ENCODE peak calls at places on chromosomes 2 and 18, in four cellular contexts. U is GM12891, X is K562, N is GM12878. J is an unnamed sample.

GRCh38 chr2:8604262-8604661 is 77.6 kb upstream of the ID2 start:
- DNase-seq in U (no peak), X (no peak), N (no peak), J (no peak)

GRCh38 chr18:78525364-78526111 is 454.1 kb upstream of the SALL3 start:
- DNase-seq in U (no peak), X (no peak), N (no peak), J (no peak)

GRCh38 chr2:7601990-7602389 is 684.8 kb downstream of the RNF144A start:
- DNase-seq in U (no peak), X (no peak), N (no peak), J (no peak)

GRCh38 chr2:10489842-10490555 is 41.9 kb upstream of the ODC1 start:
- DNase-seq in U (no peak), X (no peak), N (no peak), J (no peak)

GRCh38 chr2:210553371-210553770 is 3.0 kb upstream of the CPS1 start:
- DNase-seq in U (no peak), X (no peak), N (no peak), J (no peak)

GRCh38 chr2:181317511-181317910 is 139.7 kb upstream of the ITGA4 start:
- DNase-seq in U (no peak), X (no peak), N (no peak), J (no peak)

GRCh38 chr18:3264362-3264761 is 2.4 kb downstream of the MYL12B start:
- DNase-seq in U (no peak), X (no peak), N (no peak), J (no peak)

GRCh38 chr2:74834806-74835755 is 1.2 kb downstream of the HK2 start:
- DNase-seq in U (peak; percentile 80), X (peak; percentile 71), N (no peak), J (peak; percentile 61)

GRCh38 chr2:29293830-29294438 is 178.7 kb downstream of the CLIP4 start:
- DNase-seq in U (peak; percentile 14), X (peak; percentile 45), N (no peak), J (peak; percentile 6)

GRCh38 chr18:39296293-39296888 is 1730.8 kb upstream of the CELF4 start:
- DNase-seq in U (no peak), X (no peak), N (no peak), J (no peak)

GRCh38 chr2:96874099-96874831 is 4.4 kb upstream of the SEMA4C start:
- DNase-seq in U (no peak), X (no peak), N (peak; percentile 76), J (no peak)

GRCh38 chr2:69149631-69150215 is 136.7 kb downstream of the ANTXR1 start:
- DNase-seq in U (no peak), X (no peak), N (no peak), J (no peak)

GRCh38 chr2:17441055-17441771 is 77.0 kb downstream of the RAD51AP2 start:
- DNase-seq in U (no peak), X (no peak), N (no peak), J (no peak)

GRCh38 chr2:108124733-108125132 is 115.0 kb upstream of the SULT1C3 start:
- DNase-seq in U (no peak), X (no peak), N (no peak), J (no peak)

GRCh38 chr2:239839306-239839705 is 185.8 kb downstream of the NDUFA10 start:
- DNase-seq in U (no peak), X (no peak), N (no peak), J (no peak)

GRCh38 chr2:120470041-120470716 is 124.2 kb downstream of the INHBB start:
- DNase-seq in U (no peak), X (no peak), N (no peak), J (peak; percentile 73)

GRCh38 chr2:236705295-236706114 is 135.9 kb downstream of the ACKR3 start:
- DNase-seq in U (no peak), X (no peak), N (no peak), J (no peak)

GRCh38 chr2:96427917-96428316 is 77.2 kb downstream of the NEURL3 start:
- DNase-seq in U (no peak), X (no peak), N (no peak), J (no peak)

GRCh38 chr2:25570161-25570840 is 103.1 kb downstream of the DTNB start:
- DNase-seq in U (no peak), X (no peak), N (no peak), J (no peak)

GRCh38 chr2:72023678-72024390 is 123.8 kb downstream of the CYP26B1 start:
- DNase-seq in U (no peak), X (no peak), N (no peak), J (no peak)

GRCh38 chr18:51196116-51196810 is 1.2 kb downstream of the MEX3C start:
- DNase-seq in U (no peak), X (peak; percentile 8), N (no peak), J (no peak)

GRCh38 chr2:101766337-101766736 is 68.8 kb downstream of the MAP4K4 start:
- DNase-seq in U (no peak), X (no peak), N (no peak), J (no peak)

GRCh38 chr2:230695551-230695950 is 17.1 kb upstream of the CAB39 start:
- DNase-seq in U (no peak), X (no peak), N (no peak), J (no peak)

GRCh38 chr2:128306081-128306930 is 12.4 kb downstream of the HS6ST1 start:
- DNase-seq in U (no peak), X (peak; percentile 51), N (no peak), J (no peak)
- TF ChIP-seq SPI1 in U (no peak), X (no peak), N (no peak), J (no peak)

DNA sequence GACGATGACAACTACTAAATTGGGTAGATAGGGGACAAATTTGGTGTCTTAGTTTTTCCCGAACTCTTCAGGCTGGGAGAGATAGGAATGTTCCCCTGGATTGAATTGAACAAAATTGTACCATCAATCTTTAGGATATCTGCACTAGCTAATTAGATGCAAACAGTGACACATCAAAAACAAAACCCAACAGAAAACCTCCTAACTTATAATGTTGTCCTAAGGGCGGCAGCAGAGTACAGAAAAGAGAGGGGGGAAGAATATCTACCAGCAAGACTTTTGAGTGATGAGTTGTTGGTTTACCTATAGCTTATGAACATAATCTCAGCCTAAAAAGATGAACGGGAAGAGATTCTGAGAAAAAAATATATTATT is 342.9 kb downstream of the INSIG2 start:
- DNase-seq in U (no peak), X (no peak), N (no peak), J (no peak)
- TF ChIP-seq SPI1 in U (no peak), X (no peak), N (no peak), J (no peak)

GRCh38 chr2:134892282-134893054 is 26.2 kb upstream of the CCNT2 start:
- DNase-seq in U (no peak), X (no peak), N (no peak), J (no peak)
- TF ChIP-seq SPI1 in U (no peak), X (no peak), N (no peak), J (no peak)

GRCh38 chr2:51158236-51158635 is 126.3 kb upstream of the NRXN1 start:
- DNase-seq in U (no peak), X (no peak), N (no peak), J (no peak)
- TF ChIP-seq SPI1 in U (no peak), X (no peak), N (no peak), J (no peak)

GRCh38 chr18:63949068-63949737 is at the start of gene HMSD:
- DNase-seq in U (peak; percentile 46), X (peak; percentile 13), N (peak; percentile 57), J (no peak)
- TF ChIP-seq SPI1 in U (no peak), X (no peak), N (no peak), J (no peak)

DNA sequence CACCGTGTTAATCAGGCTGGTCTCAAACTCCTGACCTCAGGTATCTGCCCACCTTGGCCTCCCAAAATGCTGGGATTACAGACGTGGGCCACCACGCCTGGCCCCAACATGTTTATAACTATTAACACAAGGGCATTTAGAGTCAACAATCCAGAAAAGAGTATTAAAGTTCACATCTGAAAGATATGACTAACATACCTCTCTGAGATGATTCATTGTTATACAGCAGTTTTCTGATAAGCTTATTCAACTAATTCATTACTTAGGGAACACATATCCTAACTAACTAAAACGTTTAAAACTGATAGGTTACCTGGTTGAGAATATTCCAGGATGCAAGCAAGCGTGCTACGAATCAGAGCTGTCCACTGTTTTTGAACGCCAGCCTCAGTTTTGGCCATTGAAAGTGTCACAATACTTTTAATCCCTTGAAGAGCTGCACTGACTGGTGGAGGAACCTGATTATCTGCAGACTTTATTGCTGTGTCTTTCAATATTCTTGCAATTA is 34.0 kb upstream of the STRN start:
- DNase-seq in U (no peak), X (no peak), N (no peak), J (no peak)
- TF ChIP-seq SPI1 in U (no peak), X (no peak), N (no peak), J (no peak)

DNA sequence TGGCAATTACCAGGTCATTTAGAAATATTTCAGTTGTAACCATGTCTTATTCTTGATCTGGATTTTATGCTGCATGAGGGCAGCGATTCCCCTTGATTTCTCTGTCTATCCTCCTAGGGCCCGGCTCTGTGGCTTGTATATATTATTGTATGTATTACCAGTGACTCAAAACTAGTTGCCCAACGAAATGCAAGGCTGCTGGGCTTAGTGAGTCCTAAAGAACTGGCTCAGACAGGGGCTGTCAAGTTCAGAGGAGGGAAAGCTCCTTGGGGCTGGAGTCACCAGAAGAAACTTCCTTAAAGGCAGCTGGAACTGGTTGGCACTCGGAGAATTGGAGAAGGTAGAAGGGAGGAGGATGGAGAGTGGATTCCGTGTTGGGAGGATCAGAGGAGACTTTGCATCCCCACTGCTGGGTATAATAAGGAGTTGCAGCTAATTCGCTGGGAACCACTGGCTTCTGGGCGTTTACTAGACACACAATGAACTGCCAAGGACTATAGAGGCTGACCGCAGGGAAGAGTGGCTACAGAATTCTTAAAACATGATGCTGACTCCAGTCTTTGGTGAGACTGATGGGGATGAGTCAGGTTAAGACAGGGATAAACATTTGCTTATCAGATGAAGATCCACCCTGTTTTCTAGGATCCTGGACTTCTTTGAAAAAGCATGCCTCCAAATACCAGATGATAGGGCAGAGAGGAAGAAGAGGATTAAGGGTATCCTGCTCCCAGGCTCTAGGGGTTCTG is 104.3 kb downstream of the PRKCE start:
- DNase-seq in U (no peak), X (no peak), N (no peak), J (no peak)
- TF ChIP-seq SPI1 in U (no peak), X (no peak), N (no peak), J (no peak)

GRCh38 chr2:232292395-232293154 is 86.0 kb upstream of the ALPP start:
- DNase-seq in U (peak; percentile 47), X (peak; percentile 58), N (no peak), J (peak; percentile 35)
- TF ChIP-seq SPI1 in U (peak; percentile 50), X (no peak), N (peak; percentile 38), J (peak; percentile 73)

GRCh38 chr2:27963454-27963853 is 72.9 kb downstream of the BABAM2 start:
- DNase-seq in U (no peak), X (no peak), N (no peak), J (no peak)

GRCh38 chr2:27964067-27964466 is 73.5 kb downstream of the BABAM2 start:
- DNase-seq in U (no peak), X (no peak), N (no peak), J (no peak)

GRCh38 chr2:27959496-27959895 is 69.0 kb downstream of the BABAM2 start:
- DNase-seq in U (no peak), X (no peak), N (no peak), J (peak; percentile 64)

GRCh38 chr2:27960237-27960912 is 69.8 kb downstream of the BABAM2 start:
- DNase-seq in U (no peak), X (no peak), N (no peak), J (no peak)

DNA sequence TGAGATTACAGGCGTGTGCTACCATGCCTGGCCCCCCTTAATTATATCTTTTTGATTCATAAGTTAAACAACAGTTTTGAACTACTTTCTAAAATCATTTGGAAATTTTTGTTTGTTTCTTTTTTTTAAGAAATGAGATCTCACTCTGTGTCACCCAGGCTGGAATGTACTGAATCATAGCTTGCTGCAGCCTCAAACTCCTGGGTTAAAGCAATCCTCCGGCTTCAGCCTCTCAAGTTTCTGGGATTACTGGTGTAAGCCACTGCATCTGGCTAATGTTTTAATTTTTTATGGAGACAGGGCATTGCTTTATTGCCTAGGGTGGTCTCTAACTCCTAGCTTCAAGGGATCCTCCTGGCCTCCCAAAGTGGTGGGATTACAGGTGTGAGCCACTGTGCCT is 71.5 kb downstream of the BABAM2 start:
- DNase-seq in U (no peak), X (no peak), N (no peak), J (no peak)
- TF ChIP-seq SPI1 in U (no peak), X (no peak), N (no peak), J (no peak)

J was measured in HL-60.